ENCODE peak calls at places on chromosome 9, in eight cellular contexts. One of them, this sample, is unnamed.

GRCh38 chr9:129612815-129613519 is 7.9 kb downstream of the C9orf50 start:
- DNase-seq in PC-9: no peak
- DNase-seq in pancreas: no peak
- DNase-seq in neuronal stem cell: no peak
- DNase-seq in uterus: no peak
- DNase-seq in CD8-positive, alpha-beta T cell: no peak
- DNase-seq in BE2C: no peak
- DNase-seq in ascending aorta: no peak
- DNase-seq in this sample: no peak

GRCh38 chr9:20540169-20540863 is 82.0 kb downstream of the MLLT3 start:
- DNase-seq in PC-9: no peak
- DNase-seq in pancreas: peak; percentile 34
- DNase-seq in neuronal stem cell: no peak
- DNase-seq in uterus: no peak
- DNase-seq in CD8-positive, alpha-beta T cell: no peak
- DNase-seq in BE2C: no peak
- DNase-seq in ascending aorta: no peak
- DNase-seq in this sample: no peak

GRCh38 chr9:16429671-16430070 is 440.8 kb downstream of the BNC2 start:
- DNase-seq in PC-9: no peak
- DNase-seq in pancreas: no peak
- DNase-seq in neuronal stem cell: peak; percentile 37
- DNase-seq in uterus: no peak
- DNase-seq in CD8-positive, alpha-beta T cell: no peak
- DNase-seq in BE2C: no peak
- DNase-seq in ascending aorta: no peak
- DNase-seq in this sample: no peak

GRCh38 chr9:28774433-28775029 is 1201.2 kb upstream of the C9orf72 start:
- DNase-seq in PC-9: no peak
- DNase-seq in pancreas: no peak
- DNase-seq in neuronal stem cell: peak; percentile 24
- DNase-seq in uterus: no peak
- DNase-seq in CD8-positive, alpha-beta T cell: no peak
- DNase-seq in BE2C: no peak
- DNase-seq in ascending aorta: no peak
- DNase-seq in this sample: no peak

GRCh38 chr9:36779582-36779981 is 206.9 kb downstream of the MELK start:
- DNase-seq in PC-9: no peak
- DNase-seq in pancreas: no peak
- DNase-seq in neuronal stem cell: no peak
- DNase-seq in uterus: no peak
- DNase-seq in CD8-positive, alpha-beta T cell: no peak
- DNase-seq in BE2C: no peak
- DNase-seq in ascending aorta: no peak
- DNase-seq in this sample: no peak

GRCh38 chr9:24516463-24516862 is 29.2 kb downstream of the IZUMO3 start:
- DNase-seq in PC-9: no peak
- DNase-seq in pancreas: no peak
- DNase-seq in neuronal stem cell: no peak
- DNase-seq in uterus: no peak
- DNase-seq in CD8-positive, alpha-beta T cell: no peak
- DNase-seq in BE2C: no peak
- DNase-seq in ascending aorta: no peak
- DNase-seq in this sample: no peak

GRCh38 chr9:134875376-134875775 is 5.2 kb upstream of the FCN2 start:
- DNase-seq in PC-9: no peak
- DNase-seq in pancreas: no peak
- DNase-seq in neuronal stem cell: no peak
- DNase-seq in uterus: no peak
- DNase-seq in CD8-positive, alpha-beta T cell: no peak
- DNase-seq in BE2C: no peak
- DNase-seq in ascending aorta: peak; percentile 9
- DNase-seq in this sample: no peak

GRCh38 chr9:74777136-74777879 is 110.4 kb downstream of the TRPM6 start:
- DNase-seq in PC-9: peak; percentile 52
- DNase-seq in pancreas: no peak
- DNase-seq in neuronal stem cell: peak; percentile 47
- DNase-seq in uterus: peak; percentile 53
- DNase-seq in CD8-positive, alpha-beta T cell: peak; percentile 57
- DNase-seq in BE2C: peak; percentile 68
- DNase-seq in ascending aorta: no peak
- DNase-seq in this sample: no peak

GRCh38 chr9:31535659-31536058 is 848.8 kb upstream of the ACO1 start:
- DNase-seq in PC-9: no peak
- DNase-seq in pancreas: no peak
- DNase-seq in neuronal stem cell: no peak
- DNase-seq in uterus: no peak
- DNase-seq in CD8-positive, alpha-beta T cell: no peak
- DNase-seq in BE2C: no peak
- DNase-seq in ascending aorta: no peak
- DNase-seq in this sample: no peak

GRCh38 chr9:69743930-69744329 is 15.9 kb downstream of the PTAR1 start:
- DNase-seq in PC-9: no peak
- DNase-seq in pancreas: no peak
- DNase-seq in neuronal stem cell: no peak
- DNase-seq in uterus: no peak
- DNase-seq in CD8-positive, alpha-beta T cell: no peak
- DNase-seq in BE2C: no peak
- DNase-seq in ascending aorta: no peak
- DNase-seq in this sample: no peak

GRCh38 chr9:34133436-34133949 is 7.0 kb upstream of the DCAF12 start:
- DNase-seq in PC-9: no peak
- DNase-seq in pancreas: peak; percentile 66
- DNase-seq in neuronal stem cell: no peak
- DNase-seq in uterus: no peak
- DNase-seq in CD8-positive, alpha-beta T cell: no peak
- DNase-seq in BE2C: no peak
- DNase-seq in ascending aorta: no peak
- DNase-seq in this sample: no peak

GRCh38 chr9:127877566-127877998 is at the start of gene AK1:
- DNase-seq in PC-9: no peak
- DNase-seq in pancreas: peak; percentile 95
- DNase-seq in neuronal stem cell: peak; percentile 41
- DNase-seq in uterus: peak; percentile 76
- DNase-seq in CD8-positive, alpha-beta T cell: no peak
- DNase-seq in BE2C: peak; percentile 83
- DNase-seq in ascending aorta: peak; percentile 89
- DNase-seq in this sample: no peak

GRCh38 chr9:99605016-99605743 is 216.5 kb upstream of the NR4A3 start:
- DNase-seq in PC-9: no peak
- DNase-seq in pancreas: no peak
- DNase-seq in neuronal stem cell: no peak
- DNase-seq in uterus: no peak
- DNase-seq in CD8-positive, alpha-beta T cell: no peak
- DNase-seq in BE2C: no peak
- DNase-seq in ascending aorta: no peak
- DNase-seq in this sample: no peak

GRCh38 chr9:129316281-129317030 is 138.4 kb upstream of the IER5L start:
- DNase-seq in PC-9: no peak
- DNase-seq in pancreas: no peak
- DNase-seq in neuronal stem cell: no peak
- DNase-seq in uterus: no peak
- DNase-seq in CD8-positive, alpha-beta T cell: no peak
- DNase-seq in BE2C: no peak
- DNase-seq in ascending aorta: no peak
- DNase-seq in this sample: no peak

GRCh38 chr9:69671291-69671903 is 774 bp downstream of the APBA1 start:
- DNase-seq in PC-9: no peak
- DNase-seq in pancreas: no peak
- DNase-seq in neuronal stem cell: no peak
- DNase-seq in uterus: peak; percentile 16
- DNase-seq in CD8-positive, alpha-beta T cell: no peak
- DNase-seq in BE2C: no peak
- DNase-seq in ascending aorta: no peak
- DNase-seq in this sample: no peak

GRCh38 chr9:120698766-120699165 is 15.5 kb downstream of the MEGF9 start:
- DNase-seq in PC-9: no peak
- DNase-seq in pancreas: no peak
- DNase-seq in neuronal stem cell: no peak
- DNase-seq in uterus: no peak
- DNase-seq in CD8-positive, alpha-beta T cell: no peak
- DNase-seq in BE2C: peak; percentile 41
- DNase-seq in ascending aorta: no peak
- DNase-seq in this sample: no peak

GRCh38 chr9:19994296-19994695 is 205.5 kb upstream of the SLC24A2 start:
- DNase-seq in PC-9: no peak
- DNase-seq in pancreas: no peak
- DNase-seq in neuronal stem cell: no peak
- DNase-seq in uterus: no peak
- DNase-seq in CD8-positive, alpha-beta T cell: no peak
- DNase-seq in BE2C: no peak
- DNase-seq in ascending aorta: no peak
- DNase-seq in this sample: no peak

GRCh38 chr9:105118646-105119045 is 125.8 kb upstream of the SLC44A1 start:
- DNase-seq in PC-9: peak; percentile 64
- DNase-seq in pancreas: no peak
- DNase-seq in neuronal stem cell: no peak
- DNase-seq in uterus: no peak
- DNase-seq in CD8-positive, alpha-beta T cell: no peak
- DNase-seq in BE2C: no peak
- DNase-seq in ascending aorta: no peak
- DNase-seq in this sample: no peak

GRCh38 chr9:37921546-37922300 is 17.8 kb upstream of the SLC25A51 start:
- DNase-seq in PC-9: no peak
- DNase-seq in pancreas: no peak
- DNase-seq in neuronal stem cell: no peak
- DNase-seq in uterus: peak; percentile 6
- DNase-seq in CD8-positive, alpha-beta T cell: no peak
- DNase-seq in BE2C: no peak
- DNase-seq in ascending aorta: no peak
- DNase-seq in this sample: no peak

GRCh38 chr9:112659906-112660305 is 58.0 kb downstream of the INIP start:
- DNase-seq in PC-9: no peak
- DNase-seq in pancreas: peak; percentile 37
- DNase-seq in neuronal stem cell: no peak
- DNase-seq in uterus: no peak
- DNase-seq in CD8-positive, alpha-beta T cell: no peak
- DNase-seq in BE2C: no peak
- DNase-seq in ascending aorta: no peak
- DNase-seq in this sample: no peak
- H3K4me3 ChIP-seq in PC-9: no peak overlapping the region
- H3K4me3 ChIP-seq in pancreas: no peak overlapping the region
- H3K4me3 ChIP-seq in neuronal stem cell: no peak overlapping the region
- H3K4me3 ChIP-seq in uterus: no peak overlapping the region
- H3K4me3 ChIP-seq in CD8-positive, alpha-beta T cell: no peak overlapping the region
- H3K4me3 ChIP-seq in BE2C: no peak overlapping the region
- H3K4me3 ChIP-seq in ascending aorta: no peak overlapping the region
- H3K4me3 ChIP-seq in this sample: no peak overlapping the region

GRCh38 chr9:137973829-137974416 is 96.3 kb downstream of the CACNA1B start:
- DNase-seq in PC-9: no peak
- DNase-seq in pancreas: no peak
- DNase-seq in neuronal stem cell: no peak
- DNase-seq in uterus: no peak
- DNase-seq in CD8-positive, alpha-beta T cell: no peak
- DNase-seq in BE2C: no peak
- DNase-seq in ascending aorta: peak; percentile 40
- DNase-seq in this sample: no peak
- H3K9me3 ChIP-seq in PC-9: no peaks in the 10 kb centered on the region
- H3K9me3 ChIP-seq in pancreas: no peaks in the 10 kb centered on the region
- H3K9me3 ChIP-seq in neuronal stem cell: peaks cover 12% of the 10 kb centered on the region
- H3K9me3 ChIP-seq in uterus: no peaks in the 10 kb centered on the region
- H3K9me3 ChIP-seq in CD8-positive, alpha-beta T cell: no peaks in the 10 kb centered on the region
- H3K9me3 ChIP-seq in BE2C: no peaks in the 10 kb centered on the region
- H3K9me3 ChIP-seq in ascending aorta: no peaks in the 10 kb centered on the region
- H3K9me3 ChIP-seq in this sample: peaks cover 83% of the 10 kb centered on the region

GRCh38 chr9:3243676-3244075 is 282.1 kb downstream of the RFX3 start:
- DNase-seq in PC-9: no peak
- DNase-seq in pancreas: no peak
- DNase-seq in neuronal stem cell: no peak
- DNase-seq in uterus: no peak
- DNase-seq in CD8-positive, alpha-beta T cell: no peak
- DNase-seq in BE2C: no peak
- DNase-seq in ascending aorta: no peak
- DNase-seq in this sample: no peak

GRCh38 chr9:3239240-3239639 is 286.6 kb downstream of the RFX3 start:
- DNase-seq in PC-9: no peak
- DNase-seq in pancreas: no peak
- DNase-seq in neuronal stem cell: no peak
- DNase-seq in uterus: no peak
- DNase-seq in CD8-positive, alpha-beta T cell: no peak
- DNase-seq in BE2C: no peak
- DNase-seq in ascending aorta: no peak
- DNase-seq in this sample: no peak

GRCh38 chr9:3240651-3241268 is 285.0 kb downstream of the RFX3 start:
- DNase-seq in PC-9: no peak
- DNase-seq in pancreas: no peak
- DNase-seq in neuronal stem cell: peak; percentile 48
- DNase-seq in uterus: peak; percentile 40
- DNase-seq in CD8-positive, alpha-beta T cell: peak; percentile 36
- DNase-seq in BE2C: peak; percentile 75
- DNase-seq in ascending aorta: peak; percentile 70
- DNase-seq in this sample: no peak

GRCh38 chr9:3238241-3238640 is 287.6 kb downstream of the RFX3 start:
- DNase-seq in PC-9: no peak
- DNase-seq in pancreas: no peak
- DNase-seq in neuronal stem cell: no peak
- DNase-seq in uterus: no peak
- DNase-seq in CD8-positive, alpha-beta T cell: no peak
- DNase-seq in BE2C: no peak
- DNase-seq in ascending aorta: no peak
- DNase-seq in this sample: peak; percentile 24

DNA sequence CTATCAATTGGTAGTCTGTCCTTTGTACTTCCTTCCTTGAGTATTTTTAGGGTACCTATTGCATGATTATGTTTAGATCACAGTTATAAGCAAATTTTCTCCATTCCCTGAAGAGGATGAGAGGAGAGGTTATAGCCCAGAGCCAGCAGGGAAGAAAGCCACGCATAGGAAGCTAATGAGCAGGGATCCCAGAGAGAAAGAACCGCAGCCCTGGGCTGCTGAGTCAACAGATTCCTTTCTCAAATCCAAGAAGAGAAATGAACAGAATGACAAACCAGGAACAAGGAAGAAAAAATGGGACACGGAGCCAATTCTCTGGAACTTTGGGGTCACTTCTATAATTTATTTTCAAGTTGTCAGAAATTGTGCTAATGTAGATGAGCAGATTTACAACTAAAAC is 284.5 kb downstream of the RFX3 start:
- DNase-seq in PC-9: no peak
- DNase-seq in pancreas: no peak
- DNase-seq in neuronal stem cell: no peak
- DNase-seq in uterus: no peak
- DNase-seq in CD8-positive, alpha-beta T cell: no peak
- DNase-seq in BE2C: no peak
- DNase-seq in ascending aorta: no peak
- DNase-seq in this sample: no peak
- H3K4me3 ChIP-seq in PC-9: no peak overlapping the region
- H3K4me3 ChIP-seq in pancreas: no peak overlapping the region
- H3K4me3 ChIP-seq in neuronal stem cell: no peak overlapping the region
- H3K4me3 ChIP-seq in uterus: no peak overlapping the region
- H3K4me3 ChIP-seq in CD8-positive, alpha-beta T cell: no peak overlapping the region
- H3K4me3 ChIP-seq in BE2C: no peak overlapping the region
- H3K4me3 ChIP-seq in ascending aorta: no peak overlapping the region
- H3K4me3 ChIP-seq in this sample: no peak overlapping the region

DNA sequence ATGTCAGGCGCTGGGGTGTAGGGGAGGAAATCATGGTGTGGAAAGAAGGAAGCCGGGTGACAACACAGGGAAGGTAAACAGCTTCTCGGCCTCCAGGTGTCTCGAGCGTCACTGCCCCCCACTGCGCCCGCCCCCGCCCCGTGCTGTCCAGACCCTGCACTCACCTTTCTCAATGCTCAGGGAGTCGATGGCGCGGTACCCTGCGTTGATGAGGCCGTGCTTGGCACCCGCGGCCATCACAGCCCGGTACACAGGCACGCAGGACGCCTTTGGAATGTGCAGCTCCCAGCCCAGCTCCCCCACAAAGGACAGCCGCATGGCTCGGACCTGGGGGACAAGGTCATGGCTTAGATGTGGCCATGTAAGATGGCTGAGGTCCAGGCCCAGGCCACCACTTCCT is 35.2 kb downstream of the DBH start:
- DNase-seq in PC-9: no peak
- DNase-seq in pancreas: peak; percentile 50
- DNase-seq in neuronal stem cell: no peak
- DNase-seq in uterus: no peak
- DNase-seq in CD8-positive, alpha-beta T cell: no peak
- DNase-seq in BE2C: no peak
- DNase-seq in ascending aorta: no peak
- DNase-seq in this sample: no peak
- H3K9me3 ChIP-seq in PC-9: no peaks in the 10 kb centered on the region
- H3K9me3 ChIP-seq in pancreas: no peaks in the 10 kb centered on the region
- H3K9me3 ChIP-seq in neuronal stem cell: no peaks in the 10 kb centered on the region
- H3K9me3 ChIP-seq in uterus: no peaks in the 10 kb centered on the region
- H3K9me3 ChIP-seq in CD8-positive, alpha-beta T cell: no peaks in the 10 kb centered on the region
- H3K9me3 ChIP-seq in BE2C: no peaks in the 10 kb centered on the region
- H3K9me3 ChIP-seq in ascending aorta: no peaks in the 10 kb centered on the region
- H3K9me3 ChIP-seq in this sample: no peaks in the 10 kb centered on the region

This sample was measured in AG04450.